ENCODE peak calls at places on chromosome 12, in eight cellular contexts. V is lower leg skin, N is fibroblast of mammary gland, S is GM13977, J is choroid plexus epithelial cell, D is fibroblast of the aortic adventitia, Y is heart left ventricle, W is lower lobe of right lung. O is an unnamed sample.

GRCh38 chr12:116629451-116629850 is 70.3 kb downstream of the MAP1LC3B2 start:
- DNase-seq in V (peak), N (peak), S (no peak), J (no peak), D (peak), Y (no peak), W (no peak), O (no peak)

GRCh38 chr12:52033506-52034258 is 17.6 kb upstream of the NR4A1 start:
- DNase-seq in V (peak), N (no peak), S (no peak), J (no peak), D (no peak), Y (peak), W (no peak), O (no peak)

GRCh38 chr12:75550401-75550851 is 39.0 kb upstream of the KRR1 start:
- DNase-seq in V (no peak), N (no peak), S (no peak), J (no peak), D (peak), Y (peak), W (no peak), O (no peak)

GRCh38 chr12:75996907-75997447 is 34.6 kb downstream of the PHLDA1 start:
- DNase-seq in V (no peak), N (peak), S (no peak), J (no peak), D (peak), Y (no peak), W (no peak), O (no peak)

GRCh38 chr12:63826002-63826585 is 18.4 kb upstream of the SRGAP1 start:
- DNase-seq in V (no peak), N (peak), S (peak), J (peak), D (peak), Y (no peak), W (no peak), O (peak)

GRCh38 chr12:19131020-19131431 is 1.5 kb downstream of the PLEKHA5 start:
- DNase-seq in V (no peak), N (peak), S (no peak), J (peak), D (peak), Y (peak), W (no peak), O (no peak)

GRCh38 chr12:64550758-64551157 is 59.5 kb upstream of the RASSF3 start:
- DNase-seq in V (no peak), N (peak), S (no peak), J (no peak), D (no peak), Y (no peak), W (no peak), O (no peak)

GRCh38 chr12:27398466-27398865 is 48.1 kb upstream of the SMCO2 start:
- DNase-seq in V (no peak), N (no peak), S (no peak), J (no peak), D (no peak), Y (no peak), W (no peak), O (no peak)

GRCh38 chr12:21429994-21430393 is 7.5 kb upstream of the PYROXD1 start:
- DNase-seq in V (no peak), N (no peak), S (no peak), J (no peak), D (no peak), Y (no peak), W (no peak), O (no peak)

GRCh38 chr12:66032739-66033138 is 97.8 kb downstream of the LLPH start:
- DNase-seq in V (no peak), N (no peak), S (no peak), J (no peak), D (no peak), Y (no peak), W (no peak), O (no peak)

GRCh38 chr12:66036317-66036716 is 94.2 kb downstream of the LLPH start:
- DNase-seq in V (no peak), N (peak), S (no peak), J (peak), D (peak), Y (peak), W (no peak), O (no peak)

GRCh38 chr12:66030217-66030781 is 100.3 kb downstream of the LLPH start:
- DNase-seq in V (no peak), N (no peak), S (no peak), J (no peak), D (no peak), Y (no peak), W (no peak), O (no peak)

GRCh38 chr12:66035289-66035961 is 95.1 kb downstream of the LLPH start:
- DNase-seq in V (no peak), N (peak), S (no peak), J (peak), D (peak), Y (no peak), W (no peak), O (no peak)
- TF ChIP-seq CTCF in V (no peak), N (peak), S (peak), J (peak), D (peak), Y (peak), W (peak), O (peak)

DNA sequence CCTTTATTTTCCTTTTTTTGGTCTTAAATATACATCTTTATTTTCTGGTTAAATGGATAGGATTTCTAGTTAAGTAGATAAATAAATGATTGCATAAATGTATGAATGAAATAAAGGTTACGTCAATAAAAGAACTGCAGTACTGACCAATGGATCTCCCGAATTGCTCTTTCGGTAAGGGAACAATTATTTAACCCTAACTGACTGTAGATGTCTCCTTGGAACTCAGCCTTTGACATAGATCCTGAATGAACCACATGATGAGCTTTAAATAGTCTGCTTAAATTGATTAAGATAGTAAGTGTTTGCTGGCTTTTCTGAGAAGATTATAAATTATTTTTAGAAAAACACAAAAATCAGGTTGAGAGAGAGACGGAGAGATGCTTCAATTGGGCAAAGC is 391.0 kb upstream of the SYT1 start:
- DNase-seq in V (no peak), N (no peak), S (no peak), J (no peak), D (no peak), Y (no peak), W (no peak), O (no peak)
- TF ChIP-seq CTCF in V (no peak), N (no peak), S (no peak), J (no peak), D (no peak), Y (no peak), W (no peak), O (no peak)

DNA sequence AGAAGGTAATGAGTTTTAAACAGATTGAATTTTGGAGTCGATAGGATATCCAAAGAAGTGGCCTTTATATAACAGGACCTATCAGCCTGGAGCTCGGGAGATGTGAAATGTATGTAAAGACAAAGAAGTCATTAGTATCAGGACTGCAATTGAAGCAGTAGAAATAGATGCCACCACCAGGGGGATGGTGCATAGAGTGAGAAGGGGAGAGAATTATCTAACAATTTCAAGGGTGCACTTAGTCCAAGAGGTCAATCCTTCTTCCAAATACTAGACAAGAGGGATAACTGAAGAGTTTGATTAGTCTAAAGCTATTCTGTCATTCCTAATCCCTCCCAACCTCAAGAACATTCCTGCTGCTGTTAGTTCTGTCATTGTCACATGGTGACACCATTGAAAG is 127.8 kb downstream of the CFAP54 start:
- DNase-seq in V (no peak), N (no peak), S (no peak), J (no peak), D (no peak), Y (no peak), W (no peak), O (no peak)
- TF ChIP-seq CTCF in V (no peak), N (peak), S (no peak), J (no peak), D (no peak), Y (no peak), W (no peak), O (no peak)

GRCh38 chr12:130813436-130813835 is 25.6 kb downstream of the STX2 start:
- DNase-seq in V (no peak), N (no peak), S (no peak), J (no peak), D (no peak), Y (no peak), W (no peak), O (no peak)
- TF ChIP-seq CTCF in V (no peak), N (no peak), S (no peak), J (no peak), D (no peak), Y (no peak), W (no peak), O (no peak)

O was measured in GM10248.